ENCODE peak calls at places on chromosome 15, in nine cellular contexts. R, M, A, O, K, Q, J, V and B are unnamed samples. For H3K9me3 and H3K4me1, the result is how much of the 10 kb centered on the place peaks cover.

GRCh38 chr15:95972812-95973211 is 357.7 kb upstream of the NR2F2 start:
- DNase-seq in R (no peak), M (no peak), A (no peak), O (no peak), K (no peak), Q (no peak), J (no peak), V (no peak), B (no peak)

GRCh38 chr15:73686781-73687256 is 2.6 kb downstream of the CD276 start:
- DNase-seq in R (peak), M (no peak), A (peak), O (peak), K (no peak), Q (no peak), J (no peak), V (no peak), B (no peak)

GRCh38 chr15:93144477-93145270 is 55.7 kb upstream of the RGMA start:
- DNase-seq in R (no peak), M (no peak), A (no peak), O (no peak), K (no peak), Q (no peak), J (no peak), V (peak), B (no peak)

GRCh38 chr15:59662260-59662659 is 4.9 kb upstream of the GTF2A2 start:
- DNase-seq in R (no peak), M (no peak), A (peak), O (no peak), K (no peak), Q (no peak), J (no peak), V (no peak), B (no peak)

GRCh38 chr15:58063612-58064011 is 1.9 kb downstream of the ALDH1A2 start:
- DNase-seq in R (no peak), M (no peak), A (no peak), O (no peak), K (no peak), Q (no peak), J (no peak), V (no peak), B (no peak)

GRCh38 chr15:96372554-96372953 is 42.1 kb downstream of the NR2F2 start:
- DNase-seq in R (no peak), M (no peak), A (no peak), O (no peak), K (no peak), Q (no peak), J (no peak), V (no peak), B (no peak)

GRCh38 chr15:31243895-31244294 is 82.7 kb upstream of the KLF13 start:
- DNase-seq in R (no peak), M (no peak), A (no peak), O (no peak), K (no peak), Q (no peak), J (no peak), V (no peak), B (no peak)

GRCh38 chr15:71572452-71573053 is 237.8 kb upstream of the NR2E3 start:
- DNase-seq in R (no peak), M (no peak), A (no peak), O (no peak), K (no peak), Q (no peak), J (no peak), V (peak), B (no peak)

GRCh38 chr15:77160562-77161481 is 89.9 kb upstream of the TSPAN3 start:
- DNase-seq in R (no peak), M (no peak), A (no peak), O (no peak), K (peak), Q (peak), J (no peak), V (no peak), B (no peak)

GRCh38 chr15:68631621-68632051 is 52.8 kb downstream of the CORO2B start:
- DNase-seq in R (peak), M (no peak), A (no peak), O (no peak), K (no peak), Q (no peak), J (no peak), V (no peak), B (no peak)

DNA sequence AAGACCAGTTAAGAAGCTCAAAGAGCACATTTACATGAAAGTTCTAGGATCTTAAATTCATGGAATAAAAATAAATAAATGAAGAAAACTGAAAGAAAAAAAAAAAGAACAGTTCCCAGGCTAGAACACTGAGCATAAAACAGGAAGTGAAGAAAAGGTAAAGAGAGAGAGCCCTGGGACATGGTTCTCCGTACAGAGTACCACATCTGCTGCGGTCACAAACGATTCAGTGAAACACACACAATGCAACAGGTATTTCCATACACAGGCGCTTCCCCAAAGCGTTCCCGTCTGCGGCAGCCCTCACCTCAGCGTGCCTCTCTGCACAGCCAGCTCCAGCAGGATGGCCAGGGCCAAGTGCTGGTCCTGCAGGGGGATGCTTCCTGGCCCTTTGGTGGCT is 49.4 kb downstream of the HERC2 start:
- DNase-seq in R (no peak), M (no peak), A (no peak), O (no peak), K (no peak), Q (no peak), J (no peak), V (no peak), B (no peak)
- H3K9me3 ChIP-seq in R (under half), M (under half), A (under half), O (under half), K (under half), Q (under half), J (under half), V (under half), B (under half)

DNA sequence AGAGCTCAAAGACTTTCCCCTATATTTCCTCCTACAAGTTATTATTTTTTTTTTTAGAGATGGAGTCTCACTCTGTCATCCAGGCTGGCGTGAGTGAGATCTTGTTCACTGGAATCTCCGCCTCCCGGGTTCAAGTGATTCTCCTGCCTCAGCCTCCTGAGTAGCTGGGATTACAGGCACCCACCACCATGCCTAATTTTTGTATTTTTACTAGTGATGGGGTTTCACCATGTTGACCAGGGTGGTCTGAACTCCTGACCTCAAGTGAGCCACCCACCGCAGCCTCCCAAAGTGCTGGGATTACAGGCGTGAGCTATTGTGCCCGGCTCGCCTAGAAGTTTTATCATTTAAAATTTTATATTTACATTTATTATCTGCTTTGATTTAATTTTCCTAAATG is 5.9 kb downstream of the AKAP13 start:
- DNase-seq in R (no peak), M (no peak), A (no peak), O (no peak), K (no peak), Q (no peak), J (no peak), V (no peak), B (no peak)
- H3K4me1 ChIP-seq in R (half or more), M (under half), A (under half), O (half or more), K (under half), Q (under half), J (under half), V (under half), B (half or more)

GRCh38 chr15:41331281-41331680 is 1.1 kb downstream of the OIP5 start:
- DNase-seq in R (no peak), M (no peak), A (no peak), O (no peak), K (no peak), Q (no peak), J (no peak), V (no peak), B (no peak)

GRCh38 chr15:41334293-41335120 is 1.8 kb downstream of the NUSAP1 start:
- DNase-seq in R (no peak), M (no peak), A (no peak), O (no peak), K (no peak), Q (no peak), J (no peak), V (no peak), B (no peak)

GRCh38 chr15:41331833-41332787 is at the start of gene OIP5:
- DNase-seq in R (peak), M (peak), A (peak), O (peak), K (peak), Q (peak), J (peak), V (peak), B (peak)

GRCh38 chr15:41336549-41336948 is 3.9 kb downstream of the NUSAP1 start:
- DNase-seq in R (no peak), M (no peak), A (no peak), O (no peak), K (no peak), Q (no peak), J (no peak), V (no peak), B (no peak)

DNA sequence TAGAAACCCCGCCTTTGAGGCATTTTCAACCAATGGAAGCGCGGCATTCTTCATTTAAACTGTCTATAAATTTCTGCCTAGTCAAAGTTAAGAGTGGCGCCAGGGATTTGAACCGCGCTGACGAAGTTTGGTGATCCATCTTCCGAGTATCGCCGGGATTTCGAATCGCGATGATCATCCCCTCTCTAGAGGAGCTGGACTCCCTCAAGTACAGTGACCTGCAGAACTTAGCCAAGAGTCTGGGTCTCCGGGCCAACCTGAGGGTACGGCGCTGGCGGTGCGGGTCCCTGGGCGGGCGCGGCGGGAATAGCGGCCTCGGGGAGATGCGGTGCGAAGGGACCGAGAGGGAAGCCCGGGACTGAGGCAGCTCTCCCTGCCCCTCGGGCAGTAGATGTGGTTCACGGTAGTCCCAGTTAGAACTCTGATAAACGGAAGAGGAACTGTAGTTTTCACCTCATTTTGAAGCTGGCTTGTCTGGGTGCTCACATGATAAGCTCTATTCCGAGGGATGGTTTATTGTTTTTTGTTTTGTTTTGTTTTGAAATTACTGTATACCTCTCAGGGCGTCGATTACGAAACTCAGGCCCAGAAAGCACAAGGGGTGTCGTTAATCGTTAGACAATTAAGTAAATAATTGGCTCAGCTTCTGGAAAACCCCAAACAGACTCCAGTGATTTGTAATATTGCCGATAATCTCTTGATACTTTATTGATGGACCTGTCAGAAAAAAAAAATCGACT is at the start of gene NUSAP1:
- DNase-seq in R (peak), M (peak), A (no peak), O (no peak), K (no peak), Q (peak), J (no peak), V (no peak), B (no peak)
- TF ChIP-seq POLR2A in R (no peak), M (peak), A (peak), O (peak), K (peak), Q (peak), J (no peak), V (peak), B (no peak)

GRCh38 chr15:98151098-98151497 is 190.6 kb downstream of the ARRDC4 start:
- DNase-seq in R (no peak), M (no peak), A (no peak), O (no peak), K (no peak), Q (no peak), J (no peak), V (no peak), B (no peak)

GRCh38 chr15:98160236-98160635 is 199.7 kb downstream of the ARRDC4 start:
- DNase-seq in R (no peak), M (no peak), A (no peak), O (no peak), K (no peak), Q (no peak), J (no peak), V (no peak), B (no peak)

GRCh38 chr15:98154863-98155262 is 194.4 kb downstream of the ARRDC4 start:
- DNase-seq in R (no peak), M (no peak), A (peak), O (no peak), K (no peak), Q (no peak), J (no peak), V (no peak), B (no peak)

GRCh38 chr15:98150531-98150930 is 190.0 kb downstream of the ARRDC4 start:
- DNase-seq in R (no peak), M (no peak), A (no peak), O (no peak), K (no peak), Q (no peak), J (no peak), V (no peak), B (no peak)

GRCh38 chr15:98155356-98155755 is 194.9 kb downstream of the ARRDC4 start:
- DNase-seq in R (no peak), M (no peak), A (no peak), O (no peak), K (no peak), Q (no peak), J (no peak), V (no peak), B (no peak)
- H3K9me3 ChIP-seq in R (under half), M (under half), A (under half), O (under half), K (under half), Q (under half), J (under half), V (under half), B (under half)

GRCh38 chr15:40936234-40936708 is 7.1 kb downstream of the DLL4 start:
- DNase-seq in R (no peak), M (peak), A (no peak), O (no peak), K (no peak), Q (no peak), J (no peak), V (no peak), B (no peak)
- H3K4me1 ChIP-seq in R (half or more), M (half or more), A (under half), O (under half), K (under half), Q (half or more), J (under half), V (under half), B (half or more)

DNA sequence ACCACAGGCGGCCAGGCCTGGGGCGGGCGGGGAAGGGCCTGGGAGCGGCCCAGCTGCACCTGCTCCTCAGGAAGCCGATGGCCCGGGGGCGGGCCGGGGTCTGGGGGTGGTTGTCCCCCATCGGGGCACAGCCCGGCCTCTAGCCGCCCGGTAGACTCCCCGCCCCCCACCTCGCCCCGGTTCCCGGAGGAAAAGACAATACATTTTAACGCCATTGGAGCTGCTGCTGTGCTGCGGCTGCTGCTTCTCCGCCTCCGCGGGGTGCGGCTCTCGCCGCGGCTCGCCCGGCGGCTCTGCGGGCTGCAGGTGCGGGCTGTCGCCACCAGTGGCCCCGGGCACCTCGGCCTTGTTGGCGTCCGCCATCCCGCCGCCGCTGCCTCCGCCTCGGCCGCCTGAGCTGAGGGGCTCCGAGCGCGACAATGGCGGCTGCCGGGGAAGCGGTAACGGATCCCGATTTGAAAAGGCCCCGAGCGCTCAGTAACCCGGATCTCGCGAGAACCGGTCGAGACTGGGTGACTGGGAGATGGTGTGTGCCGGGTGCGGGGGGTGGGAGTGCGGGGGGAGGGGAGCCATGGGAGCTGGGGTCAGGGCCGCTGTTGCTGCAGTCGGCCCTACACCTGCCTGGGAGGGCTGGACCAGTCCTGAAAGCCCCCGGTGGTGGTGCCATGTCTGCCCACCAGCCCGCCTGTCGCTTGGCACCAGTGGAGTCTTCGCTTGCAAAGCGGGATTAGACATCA is at the start of gene MYEF2:
- DNase-seq in R (peak), M (peak), A (peak), O (no peak), K (peak), Q (peak), J (peak), V (peak), B (peak)
- TF ChIP-seq POLR2A in R (no peak), M (no peak), A (no peak), O (no peak), K (no peak), Q (no peak), J (no peak), V (no peak), B (no peak)

GRCh38 chr15:62190257-62190656 is 25.2 kb upstream of the C2CD4B start:
- DNase-seq in R (no peak), M (no peak), A (no peak), O (no peak), K (no peak), Q (no peak), J (no peak), V (no peak), B (no peak)

GRCh38 chr15:62186578-62186977 is 21.5 kb upstream of the C2CD4B start:
- DNase-seq in R (no peak), M (peak), A (no peak), O (no peak), K (no peak), Q (no peak), J (no peak), V (no peak), B (no peak)

GRCh38 chr15:62187425-62187824 is 22.3 kb upstream of the C2CD4B start:
- DNase-seq in R (no peak), M (no peak), A (no peak), O (no peak), K (no peak), Q (no peak), J (no peak), V (no peak), B (peak)

GRCh38 chr15:62187910-62188309 is 22.8 kb upstream of the C2CD4B start:
- DNase-seq in R (no peak), M (no peak), A (no peak), O (no peak), K (no peak), Q (no peak), J (no peak), V (peak), B (no peak)

DNA sequence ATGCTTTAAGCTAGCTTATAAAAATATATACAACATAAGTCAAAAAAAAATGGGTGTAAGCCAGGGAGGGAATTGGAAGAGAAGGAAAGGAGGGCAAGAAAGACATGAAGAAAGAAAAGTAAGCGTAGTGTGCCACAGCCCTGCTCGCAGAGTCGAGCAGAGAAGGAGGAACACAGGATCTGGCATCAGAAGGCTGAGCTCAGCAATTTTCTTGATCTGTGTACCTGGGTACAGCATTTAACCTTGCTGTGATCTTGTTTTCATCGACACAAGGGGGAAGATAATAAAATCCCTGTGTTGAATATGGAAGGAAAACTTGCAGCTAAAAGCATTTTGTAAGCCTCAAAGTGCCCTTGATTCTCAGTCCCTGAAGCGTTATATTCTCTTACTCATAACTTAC is 23.7 kb upstream of the C2CD4B start:
- DNase-seq in R (no peak), M (no peak), A (no peak), O (no peak), K (no peak), Q (no peak), J (no peak), V (no peak), B (no peak)
- H3K9me3 ChIP-seq in R (under half), M (under half), A (under half), O (under half), K (under half), Q (under half), J (under half), V (under half), B (under half)